ENCODE peak calls at places on chromosomes 7 and 10, in seven cellular contexts. G, W, Q, X, J, I and V are unnamed samples.

GRCh38 chr10:116723428-116724281 is 18.7 kb downstream of the HSPA12A start:
- DNase-seq in G (no peak), Q (no peak), J (no peak), X (no peak), I (no peak), W (no peak), V (no peak)

GRCh38 chr10:77159538-77160110 is 478.0 kb downstream of the KCNMA1 start:
- DNase-seq in I (peak; percentile 59), W (no peak), X (no peak), G (no peak), J (no peak), Q (no peak), V (no peak)

GRCh38 chr7:128167316-128167691 is 73.8 kb upstream of the LEP start:
- DNase-seq in J (no peak), G (no peak), Q (no peak), W (peak; percentile 76), I (peak; percentile 82), X (no peak), V (no peak)

GRCh38 chr10:30445716-30446115 is 11.7 kb downstream of the MAP3K8 start:
- DNase-seq in Q (no peak), G (no peak), X (no peak), J (peak; percentile 78), W (no peak), I (peak; percentile 95), V (no peak)

GRCh38 chr7:127905491-127906330 is 125.5 kb downstream of the LRRC4 start:
- DNase-seq in I (peak; percentile 69), X (no peak), Q (no peak), J (no peak), G (no peak), W (no peak), V (no peak)

GRCh38 chr7:117270371-117270770 is 52.5 kb downstream of the WNT2 start:
- DNase-seq in X (no peak), I (peak; percentile 23), Q (no peak), G (no peak), W (no peak), J (no peak), V (no peak)

GRCh38 chr10:77678146-77678545 is 40.5 kb upstream of the KCNMA1 start:
- DNase-seq in J (no peak), X (no peak), W (no peak), Q (no peak), I (no peak), G (no peak), V (no peak)

GRCh38 chr7:88167223-88167622 is 52.6 kb downstream of the SRI start:
- DNase-seq in Q (no peak), W (no peak), G (no peak), I (no peak), X (no peak), J (no peak), V (no peak)

GRCh38 chr10:44960482-44961230 is 1.1 kb downstream of the RASSF4 start:
- DNase-seq in I (no peak), W (no peak), J (no peak), Q (no peak), X (no peak), G (no peak), V (peak; percentile 54)

GRCh38 chr7:94655562-94655883 is 410 bp downstream of the SGCE start:
- DNase-seq in X (no peak), J (no peak), I (no peak), W (peak; percentile 16), Q (no peak), G (no peak), V (peak; percentile 46)

GRCh38 chr7:103989785-103990775 is 622 bp upstream of the RELN start:
- DNase-seq in J (no peak), I (peak; percentile 54), G (no peak), W (peak; percentile 48), Q (no peak), X (no peak), V (no peak)

GRCh38 chr7:138872576-138872975 is 74.6 kb upstream of the ATP6V0A4 start:
- DNase-seq in W (no peak), J (no peak), I (peak; percentile 44), Q (no peak), X (peak; percentile 24), G (no peak), V (no peak)

GRCh38 chr7:129612112-129613015 is 844 bp downstream of the NRF1 start:
- DNase-seq in I (peak; percentile 69), Q (peak; percentile 72), J (no peak), G (no peak), W (peak; percentile 61), X (no peak), V (peak; percentile 69)

GRCh38 chr7:75563171-75563570 is 71.1 kb downstream of the SPDYE5 start:
- DNase-seq in Q (no peak), G (no peak), W (no peak), X (no peak), I (no peak), J (no peak), V (no peak)

GRCh38 chr10:71150811-71151210 is 61.6 kb upstream of the UNC5B start:
- DNase-seq in I (no peak), W (no peak), Q (no peak), X (no peak), J (no peak), G (no peak), V (no peak)

GRCh38 chr7:774161-775109 is 47.4 kb upstream of the PRKAR1B start:
- DNase-seq in G (peak; percentile 56), Q (no peak), J (no peak), W (peak; percentile 72), I (peak; percentile 67), X (no peak), V (peak; percentile 70)

GRCh38 chr7:125074141-125074540 is 144.5 kb upstream of the POT1 start:
- DNase-seq in J (no peak), X (peak; percentile 37), Q (no peak), G (no peak), W (peak; percentile 11), I (no peak), V (no peak)

GRCh38 chr7:134836447-134836846 is 57.0 kb downstream of the CALD1 start:
- DNase-seq in X (no peak), W (no peak), Q (no peak), I (no peak), J (no peak), G (no peak), V (no peak)

GRCh38 chr10:62437696-62438095 is 63.5 kb downstream of the ZNF365 start:
- DNase-seq in J (peak; percentile 88), X (no peak), I (peak; percentile 80), Q (no peak), G (no peak), W (peak; percentile 78), V (no peak)

GRCh38 chr7:157841757-157842390 is 505.1 kb downstream of the DNAJB6 start:
- DNase-seq in I (no peak), W (no peak), Q (no peak), J (no peak), X (no peak), G (no peak), V (peak; percentile 22)

GRCh38 chr10:22259280-22259679 is 41.5 kb upstream of the EBLN1 start:
- DNase-seq in I (peak; percentile 21), W (no peak), J (no peak), Q (no peak), G (no peak), X (no peak), V (no peak)

GRCh38 chr7:35781200-35781701 is 19.6 kb upstream of the SEPTIN7 start:
- DNase-seq in G (no peak), I (peak; percentile 31), J (no peak), Q (no peak), X (no peak), W (no peak), V (no peak)

GRCh38 chr7:7099584-7100014 is 82.7 kb upstream of the C1GALT1 start:
- DNase-seq in I (peak; percentile 84), Q (peak; percentile 59), J (peak; percentile 84), X (peak; percentile 60), W (peak; percentile 92), G (no peak), V (peak; percentile 84)

GRCh38 chr10:94006591-94007550 is 13.1 kb downstream of the PLCE1 start:
- DNase-seq in Q (no peak), I (peak; percentile 87), G (no peak), W (peak; percentile 76), X (no peak), J (no peak), V (no peak)

GRCh38 chr10:72315611-72316385 is 38.9 kb downstream of the DNAJB12 start:
- DNase-seq in G (no peak), Q (no peak), I (peak; percentile 89), J (peak; percentile 82), X (no peak), W (peak; percentile 51), V (peak; percentile 77)

GRCh38 chr7:155206286-155207020 is 91.2 kb upstream of the INSIG1 start:
- DNase-seq in J (peak; percentile 77), G (peak; percentile 42), Q (peak; percentile 81), W (no peak), I (peak; percentile 97), X (no peak), V (peak; percentile 82)

GRCh38 chr7:156988605-156989185 is 21.8 kb downstream of the MNX1 start:
- DNase-seq in W (no peak), X (no peak), J (no peak), I (no peak), G (no peak), Q (no peak), V (no peak)